ENCODE peak calls at places on chromosome X, in seven cellular contexts. S, H, C, T, N, F and J are unnamed samples.

GRCh38 chrX:143623657-143624056 is 12.2 kb downstream of the SLITRK4 start:
- DNase-seq in F (no peak), C (no peak), S (no peak), H (no peak), N (no peak), T (no peak), J (no peak)

GRCh38 chrX:46929439-46930018 is 17.3 kb downstream of the JADE3 start:
- DNase-seq in N (no peak), T (peak; percentile 77), H (no peak), S (no peak), C (no peak), F (peak; percentile 31), J (peak; percentile 67)

GRCh38 chrX:51743179-51743957 is at the start of gene GSPT2:
- DNase-seq in N (peak; percentile 79), S (peak; percentile 9), H (peak; percentile 47), F (peak; percentile 5), T (peak; percentile 72), C (peak; percentile 61), J (peak; percentile 76)

GRCh38 chrX:41923925-41924693 is 755 bp upstream of the CASK start:
- DNase-seq in H (no peak), F (peak; percentile 46), N (peak; percentile 51), C (peak; percentile 40), T (peak; percentile 64), S (no peak), J (peak; percentile 26)

GRCh38 chrX:153642313-153642654 is 4.7 kb upstream of the DUSP9 start:
- DNase-seq in S (no peak), C (peak; percentile 39), F (no peak), N (no peak), T (no peak), H (peak; percentile 53), J (no peak)

GRCh38 chrX:49039598-49040375 is 3.4 kb downstream of the TFE3 start:
- DNase-seq in N (peak; percentile 99), S (peak; percentile 74), T (peak; percentile 97), F (peak; percentile 82), H (peak; percentile 68), C (peak; percentile 97), J (peak; percentile 94)

GRCh38 chrX:24485976-24486680 is 21.0 kb downstream of the PDK3 start:
- DNase-seq in T (no peak), S (no peak), N (no peak), C (no peak), H (no peak), F (no peak), J (no peak)

GRCh38 chrX:133610056-133610455 is 194.8 kb upstream of the GPC4 start:
- DNase-seq in F (no peak), C (no peak), N (no peak), S (no peak), T (no peak), H (no peak), J (no peak)

GRCh38 chrX:1358793-1359476 is 22.4 kb downstream of the IL3RA start:
- DNase-seq in T (no peak), S (no peak), N (peak; percentile 35), C (no peak), F (no peak), H (no peak), J (no peak)

GRCh38 chrX:52979568-52979967 is 21.2 kb upstream of the FAM156A start:
- DNase-seq in N (no peak), T (no peak), F (peak; percentile 15), H (no peak), S (no peak), C (no peak), J (no peak)

GRCh38 chrX:2650037-2650436 is 41.1 kb upstream of the CD99 start:
- DNase-seq in S (no peak), F (no peak), H (no peak), T (no peak), N (no peak), C (no peak), J (no peak)

GRCh38 chrX:153774576-153775292 is 6.1 kb upstream of the SRPK3 start:
- DNase-seq in C (no peak), S (no peak), N (no peak), T (no peak), F (no peak), H (no peak), J (no peak)

GRCh38 chrX:70434914-70435586 is 9.6 kb upstream of the DLG3 start:
- DNase-seq in S (no peak), F (no peak), C (no peak), N (peak; percentile 10), T (peak; percentile 75), H (no peak), J (peak; percentile 48)

GRCh38 chrX:9390121-9390520 is 74.7 kb upstream of the TBL1X start:
- DNase-seq in F (peak; percentile 25), C (no peak), T (no peak), H (no peak), S (no peak), N (no peak), J (peak; percentile 52)

GRCh38 chrX:100643943-100644587 is at the start of gene SRPX2:
- DNase-seq in C (no peak), F (peak; percentile 74), T (peak; percentile 93), N (no peak), S (no peak), H (no peak), J (peak; percentile 91)

GRCh38 chrX:133527415-133527814 is 112.1 kb upstream of the GPC4 start:
- DNase-seq in N (no peak), C (no peak), H (no peak), T (no peak), F (no peak), S (no peak), J (no peak)

GRCh38 chrX:26254436-26254835 is 38.5 kb downstream of the MAGEB5 start:
- DNase-seq in F (no peak), H (no peak), C (no peak), T (no peak), S (no peak), N (no peak), J (no peak)

GRCh38 chrX:136275553-136275952 is 24.4 kb upstream of the MAP7D3 start:
- DNase-seq in H (no peak), C (no peak), S (no peak), N (no peak), T (no peak), F (no peak), J (no peak)

GRCh38 chrX:56113785-56114436 is 118.2 kb upstream of the KLF8 start:
- DNase-seq in F (peak; percentile 94), H (peak; percentile 39), C (peak; percentile 74), S (no peak), T (no peak), N (peak; percentile 94), J (no peak)

DNA sequence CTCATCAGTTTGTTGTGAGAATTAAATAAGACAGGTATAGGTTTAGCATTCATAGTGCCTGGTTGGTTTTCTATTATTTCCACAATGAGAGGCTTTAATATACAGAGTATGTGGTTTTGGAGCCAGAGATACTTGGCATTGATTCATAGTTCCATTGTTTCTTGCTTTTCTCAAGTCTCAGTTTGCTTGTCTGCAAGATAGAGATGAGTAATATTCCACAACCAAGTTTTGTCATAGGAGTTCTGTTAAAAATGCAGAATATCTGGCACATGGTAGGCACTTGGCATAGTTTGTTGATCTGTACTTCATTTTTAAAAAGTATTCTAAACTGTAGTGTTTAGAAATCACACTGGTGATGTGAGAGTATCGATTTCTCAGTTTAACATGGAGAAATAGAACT is 37.5 kb upstream of the EDA2R start:
- DNase-seq in H (no peak), T (no peak), S (no peak), N (no peak), C (no peak), F (no peak), J (peak; percentile 27)
- H3K23ac ChIP-seq in H (no peak overlapping the region), T (no peak overlapping the region), S (no peak overlapping the region), N (no peak overlapping the region), C (no peak overlapping the region), F (no peak overlapping the region), J (no peak overlapping the region)

GRCh38 chrX:31255310-31256033 is 183.6 kb upstream of the FTHL17 start:
- DNase-seq in S (no peak), H (no peak), T (no peak), C (no peak), N (no peak), F (no peak), J (no peak)

GRCh38 chrX:31260351-31260750 is 188.5 kb upstream of the FTHL17 start:
- DNase-seq in F (no peak), S (no peak), C (no peak), N (no peak), T (no peak), H (no peak), J (no peak)

DNA sequence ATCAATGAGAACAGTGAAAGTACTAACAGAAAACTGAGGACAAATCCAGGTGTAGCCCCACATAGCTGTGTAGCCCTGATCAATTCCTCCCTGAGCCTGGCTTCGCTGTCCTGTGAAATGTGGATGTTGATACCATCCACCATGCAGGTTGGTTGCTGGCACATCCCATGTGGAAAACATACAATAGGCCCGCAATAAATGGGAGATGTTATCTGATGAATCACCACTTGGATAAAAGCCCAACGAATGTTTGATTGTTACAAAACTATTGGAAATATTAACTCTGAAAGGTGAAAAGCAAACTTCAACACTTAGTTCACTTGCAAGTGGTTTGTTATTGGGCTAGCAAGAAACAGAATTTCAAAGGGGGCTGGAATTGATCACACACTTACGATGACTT is 186.3 kb upstream of the FTHL17 start:
- DNase-seq in H (no peak), T (no peak), S (no peak), F (no peak), N (no peak), C (no peak), J (no peak)
- H2BK5ac ChIP-seq in H (no peak overlapping the region), T (no peak overlapping the region), S (no peak overlapping the region), F (no peak overlapping the region), N (no peak overlapping the region), C (no peak overlapping the region), J (no peak overlapping the region)

DNA sequence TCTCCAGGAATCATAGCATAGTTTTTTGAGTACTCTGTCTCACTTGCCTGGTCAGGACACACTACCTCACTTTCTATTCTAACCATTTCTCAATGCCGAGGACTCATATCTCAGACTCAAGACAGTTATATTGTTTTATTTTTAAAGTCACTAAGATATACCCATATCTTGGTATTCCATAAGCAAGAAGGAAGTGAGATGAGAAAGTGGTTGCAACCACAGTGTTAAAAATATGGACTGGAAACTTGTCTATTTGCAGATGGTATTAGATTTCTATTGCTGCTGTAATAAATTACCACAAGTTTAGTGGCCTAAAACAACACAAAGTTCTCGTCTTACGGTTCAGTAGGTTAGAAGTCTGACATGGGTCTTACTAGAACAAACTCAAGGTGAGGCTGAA is 344.8 kb upstream of the MAGEB2 start:
- DNase-seq in S (no peak), F (no peak), N (no peak), H (no peak), C (no peak), T (no peak), J (no peak)
- H3K23ac ChIP-seq in S (no peak overlapping the region), F (no peak overlapping the region), N (no peak overlapping the region), H (no peak overlapping the region), C (no peak overlapping the region), T (no peak overlapping the region), J (no peak overlapping the region)

GRCh38 chrX:69109036-69109663 is 56.1 kb downstream of the PJA1 start:
- DNase-seq in F (no peak), C (no peak), T (no peak), N (no peak), H (no peak), S (no peak), J (no peak)

GRCh38 chrX:69107231-69107739 is 58.0 kb downstream of the PJA1 start:
- DNase-seq in C (peak; percentile 80), T (no peak), S (no peak), N (peak; percentile 98), H (no peak), F (peak; percentile 5), J (no peak)

GRCh38 chrX:69109706-69110635 is 55.3 kb downstream of the PJA1 start:
- DNase-seq in T (peak; percentile 81), H (no peak), C (peak; percentile 33), F (peak; percentile 84), S (no peak), N (peak; percentile 97), J (peak; percentile 73)

GRCh38 chrX:69104756-69105434 is 60.4 kb downstream of the PJA1 start:
- DNase-seq in S (no peak), T (no peak), H (no peak), C (no peak), F (peak; percentile 83), N (peak; percentile 85), J (no peak)

GRCh38 chrX:69107747-69108410 is 57.4 kb downstream of the PJA1 start:
- DNase-seq in H (no peak), F (no peak), N (peak; percentile 49), C (no peak), S (no peak), T (no peak), J (no peak)
- H2BK5ac ChIP-seq in H (peak overlapping the region; percentile 35), F (no peak overlapping the region), N (peak overlapping the region; percentile 89), C (no peak overlapping the region), S (no peak overlapping the region), T (no peak overlapping the region), J (no peak overlapping the region)